ENCODE peak calls at places on chromosome X, in ten cellular contexts. T, H, J, I, N, O, A, X, L and P are unnamed samples.

GRCh38 chrX:109614951-109615350 is 10.0 kb downstream of the KCNE5 start:
- DNase-seq in T (no peak), H (no peak), J (no peak), I (no peak), N (no peak), O (no peak), A (no peak), X (no peak), L (no peak), P (no peak)

GRCh38 chrX:11792461-11793421 is 34.7 kb downstream of the MSL3 start:
- DNase-seq in T (no peak), H (no peak), J (no peak), I (no peak), N (no peak), O (no peak), A (no peak), X (no peak), L (no peak), P (peak; percentile 48)

GRCh38 chrX:24190500-24191156 is 41.1 kb downstream of the ZFX start:
- DNase-seq in T (peak; percentile 75), H (no peak), J (peak; percentile 81), I (peak; percentile 77), N (no peak), O (peak; percentile 49), A (no peak), X (no peak), L (no peak), P (no peak)

GRCh38 chrX:15758140-15758539 is 20.1 kb downstream of the CA5B start:
- DNase-seq in T (no peak), H (no peak), J (no peak), I (no peak), N (no peak), O (no peak), A (no peak), X (no peak), L (no peak), P (no peak)

GRCh38 chrX:107541244-107541643 is 87.1 kb upstream of the PRPS1 start:
- DNase-seq in T (no peak), H (no peak), J (no peak), I (peak; percentile 47), N (no peak), O (no peak), A (no peak), X (no peak), L (no peak), P (no peak)

GRCh38 chrX:118989886-118990285 is 15.5 kb downstream of the LONRF3 start:
- DNase-seq in T (no peak), H (no peak), J (no peak), I (no peak), N (no peak), O (no peak), A (no peak), X (no peak), L (no peak), P (no peak)

GRCh38 chrX:119067023-119067739 is 5.6 kb upstream of the CT47C1 start:
- DNase-seq in T (peak; percentile 75), H (peak; percentile 50), J (peak; percentile 43), I (peak; percentile 66), N (no peak), O (peak; percentile 75), A (peak; percentile 69), X (no peak), L (peak; percentile 47), P (no peak)

GRCh38 chrX:104854188-104854587 is 288.2 kb downstream of the IL1RAPL2 start:
- DNase-seq in T (no peak), H (no peak), J (peak; percentile 27), I (peak; percentile 70), N (no peak), O (peak; percentile 1), A (no peak), X (no peak), L (no peak), P (no peak)

GRCh38 chrX:1249101-1249887 is 19.3 kb upstream of the CSF2RA start:
- DNase-seq in T (peak; percentile 7), H (no peak), J (peak; percentile 16), I (no peak), N (no peak), O (no peak), A (peak; percentile 76), X (no peak), L (peak; percentile 36), P (peak; percentile 25)

GRCh38 chrX:149114874-149115273 is 390.2 kb downstream of the IDS start:
- DNase-seq in T (no peak), H (no peak), J (no peak), I (no peak), N (no peak), O (no peak), A (no peak), X (no peak), L (no peak), P (no peak)

GRCh38 chrX:19334945-19335626 is 8.6 kb upstream of the PDHA1 start:
- DNase-seq in T (peak; percentile 59), H (peak; percentile 4), J (peak; percentile 31), I (peak; percentile 50), N (no peak), O (no peak), A (no peak), X (no peak), L (no peak), P (no peak)
- TF ChIP-seq CTCF in T (peak; percentile 42), H (peak; percentile 58), J (peak; percentile 47), I (peak; percentile 39), N (peak; percentile 51), O (peak; percentile 27), A (no peak), X (peak; percentile 31), L (peak; percentile 42), P (no peak)

GRCh38 chrX:68203656-68204055 is 229.6 kb downstream of the OPHN1 start:
- DNase-seq in T (no peak), H (no peak), J (no peak), I (no peak), N (no peak), O (no peak), A (no peak), X (no peak), L (no peak), P (no peak)

GRCh38 chrX:68199062-68199848 is 234.0 kb downstream of the OPHN1 start:
- DNase-seq in T (no peak), H (no peak), J (no peak), I (no peak), N (no peak), O (no peak), A (no peak), X (no peak), L (no peak), P (no peak)

GRCh38 chrX:68209008-68209407 is 224.3 kb downstream of the OPHN1 start:
- DNase-seq in T (no peak), H (no peak), J (no peak), I (no peak), N (no peak), O (no peak), A (no peak), X (no peak), L (no peak), P (no peak)

DNA sequence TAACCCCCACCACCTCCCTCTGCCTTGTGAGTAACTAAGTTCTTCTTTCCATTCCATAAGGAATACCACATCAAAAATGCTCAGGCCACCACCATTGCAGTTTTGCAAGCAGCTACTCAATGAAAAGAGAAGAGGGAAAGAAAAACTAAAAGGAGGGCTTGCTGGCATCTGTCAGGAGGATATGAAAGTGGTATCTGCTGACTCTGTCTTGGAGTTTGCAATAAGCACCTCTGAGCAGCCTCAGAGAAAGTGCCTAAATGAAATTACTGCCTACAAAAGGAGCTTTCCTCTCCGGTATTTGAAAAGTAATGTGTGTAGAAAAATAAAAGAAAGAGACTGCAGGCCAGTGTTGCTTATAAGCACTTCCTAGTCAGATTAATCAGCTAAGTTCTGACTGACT is 228.7 kb downstream of the OPHN1 start:
- DNase-seq in T (no peak), H (no peak), J (no peak), I (no peak), N (no peak), O (no peak), A (no peak), X (no peak), L (no peak), P (no peak)
- TF ChIP-seq CTCF in T (no peak), H (no peak), J (no peak), I (no peak), N (no peak), O (no peak), A (no peak), X (no peak), L (no peak), P (no peak)

GRCh38 chrX:111719426-111720210 is 38.6 kb downstream of the ALG13 start:
- DNase-seq in T (peak; percentile 17), H (no peak), J (peak; percentile 10), I (peak; percentile 16), N (no peak), O (peak; percentile 31), A (no peak), X (no peak), L (no peak), P (no peak)
- TF ChIP-seq CTCF in T (peak; percentile 30), H (no peak), J (peak; percentile 28), I (peak; percentile 35), N (peak; percentile 39), O (peak; percentile 2), A (no peak), X (peak; percentile 30), L (peak; percentile 27), P (no peak)

GRCh38 chrX:2708016-2708415 is 16.9 kb downstream of the CD99 start:
- DNase-seq in T (no peak), H (no peak), J (no peak), I (peak; percentile 28), N (no peak), O (no peak), A (no peak), X (no peak), L (no peak), P (no peak)

GRCh38 chrX:2710041-2710471 is 19.0 kb downstream of the CD99 start:
- DNase-seq in T (peak; percentile 88), H (no peak), J (peak; percentile 85), I (peak; percentile 93), N (no peak), O (peak; percentile 85), A (no peak), X (peak; percentile 74), L (no peak), P (no peak)

GRCh38 chrX:2710496-2710895 is 19.4 kb downstream of the CD99 start:
- DNase-seq in T (peak; percentile 42), H (no peak), J (no peak), I (no peak), N (no peak), O (no peak), A (no peak), X (peak; percentile 92), L (no peak), P (no peak)

GRCh38 chrX:2707334-2707760 is 16.3 kb downstream of the CD99 start:
- DNase-seq in T (peak; percentile 88), H (peak; percentile 37), J (peak; percentile 91), I (peak; percentile 97), N (no peak), O (peak; percentile 73), A (peak; percentile 74), X (peak; percentile 86), L (peak; percentile 47), P (peak; percentile 51)

DNA sequence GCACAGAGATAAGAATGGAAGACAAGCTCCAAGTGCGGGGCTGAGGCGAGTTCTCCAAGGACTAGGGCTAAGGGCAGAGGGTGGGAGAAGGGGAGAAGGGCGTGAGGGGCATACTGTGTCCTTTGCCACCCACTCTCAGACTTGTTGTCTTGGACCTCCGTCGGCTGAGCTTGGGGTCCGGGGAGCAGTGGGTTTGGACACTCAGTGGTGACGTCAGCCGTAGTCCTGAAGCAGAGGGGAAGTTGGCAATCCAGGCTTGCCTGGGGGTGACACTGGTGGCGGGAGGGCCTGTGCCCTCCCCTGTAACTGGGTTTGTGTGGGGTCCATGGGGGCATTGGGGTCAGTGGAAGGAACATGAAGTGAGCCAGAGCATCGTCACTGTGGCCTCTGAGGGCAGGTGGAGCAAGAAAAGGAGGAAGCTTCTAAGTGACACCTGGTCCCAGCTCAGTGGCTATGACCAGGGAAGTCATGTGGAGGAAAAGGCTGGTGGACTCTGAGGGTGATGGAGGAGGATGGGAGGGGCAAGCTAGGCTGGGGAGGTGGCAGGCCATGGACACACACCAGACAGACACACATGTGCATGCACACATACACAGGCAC is 17.6 kb downstream of the CD99 start:
- DNase-seq in T (no peak), H (no peak), J (no peak), I (no peak), N (no peak), O (no peak), A (no peak), X (no peak), L (no peak), P (no peak)
- TF ChIP-seq CTCF in T (no peak), H (no peak), J (no peak), I (no peak), N (no peak), O (no peak), A (no peak), X (no peak), L (no peak), P (no peak)